ENCODE peak calls at places on chromosomes 1 and 21, in five cellular contexts. W is stimulated activated CD4-positive, alpha-beta T cell treated with anti-CD3 and anti-CD28 coated beads, Interleukin-1b, Interleukin-23, amount 100 ng/mL, for 24 hours; V is HCEC 1CT; X is MM.1S; L is kidney glomerular epithelial cell. Z is an unnamed sample.

GRCh38 chr1:2612591-2613365 is 20.0 kb downstream of the MMEL1 start:
- DNase-seq in L (no peak), W (no peak), V (no peak), X (no peak), Z (no peak)

GRCh38 chr1:44822981-44823451 is 14.7 kb downstream of the BTBD19 start:
- DNase-seq in X (no peak), L (no peak), W (no peak), V (no peak), Z (no peak)

GRCh38 chr1:89356658-89357400 is 7.0 kb upstream of the GBP6 start:
- DNase-seq in W (no peak), X (no peak), V (peak), L (peak), Z (peak)

GRCh38 chr1:28428990-28429520 is 59.5 kb downstream of the PHACTR4 start:
- DNase-seq in X (no peak), W (no peak), L (no peak), V (no peak), Z (no peak)

GRCh38 chr1:217106231-217106630 is 383.0 kb upstream of the ESRRG start:
- DNase-seq in V (peak), X (no peak), W (no peak), L (peak), Z (peak)

GRCh38 chr1:20366766-20367602 is 76.3 kb downstream of the VWA5B1 start:
- DNase-seq in W (no peak), V (peak), L (peak), X (no peak), Z (no peak)

GRCh38 chr21:36542312-36543101 is 62.6 kb upstream of the CLDN14 start:
- DNase-seq in W (no peak), V (no peak), X (peak), L (no peak), Z (no peak)

GRCh38 chr1:230425252-230426061 is 675 bp downstream of the PGBD5 start:
- DNase-seq in V (no peak), W (no peak), L (no peak), X (peak), Z (no peak)

GRCh38 chr1:14945132-14946010 is 208.2 kb upstream of the TMEM51 start:
- DNase-seq in X (no peak), V (peak), L (peak), W (no peak), Z (peak)

GRCh38 chr1:232594018-232594502 is 35.9 kb downstream of the SIPA1L2 start:
- DNase-seq in W (no peak), L (peak), V (no peak), X (no peak), Z (no peak)

GRCh38 chr1:158324375-158324774 is 7.0 kb downstream of the CD1B start:
- DNase-seq in X (no peak), W (no peak), V (no peak), L (no peak), Z (no peak)

GRCh38 chr1:91827094-91828006 is 58.6 kb downstream of the TGFBR3 start:
- DNase-seq in X (no peak), V (no peak), W (no peak), L (peak), Z (no peak)

GRCh38 chr1:27602510-27603319 is 1.2 kb downstream of the AHDC1 start:
- DNase-seq in W (no peak), X (peak), L (no peak), V (no peak), Z (no peak)

GRCh38 chr1:181104790-181105133 is 16.3 kb downstream of the IER5 start:
- DNase-seq in W (no peak), X (no peak), L (no peak), V (no peak), Z (no peak)

GRCh38 chr1:38817958-38818705 is 41.4 kb downstream of the RRAGC start:
- DNase-seq in L (no peak), X (peak), V (no peak), W (peak), Z (no peak)

GRCh38 chr1:67683736-67684525 is 1.1 kb upstream of the GADD45A start:
- DNase-seq in L (peak), X (no peak), V (peak), W (no peak), Z (no peak)

GRCh38 chr1:40045182-40045581 is 4.7 kb downstream of the CAP1 start:
- DNase-seq in W (no peak), X (no peak), L (no peak), V (no peak), Z (no peak)

GRCh38 chr1:5099018-5099417 is 444.6 kb downstream of the AJAP1 start:
- DNase-seq in V (no peak), L (no peak), X (no peak), W (no peak), Z (no peak)

GRCh38 chr1:170426596-170426995 is 105.4 kb upstream of the GORAB start:
- DNase-seq in V (no peak), W (no peak), L (no peak), X (no peak), Z (no peak)

GRCh38 chr1:245448858-245449534 is 294.2 kb downstream of the KIF26B start:
- DNase-seq in W (no peak), V (no peak), X (no peak), L (no peak), Z (no peak)

GRCh38 chr1:156510709-156511108 is 10.1 kb upstream of the MEF2D start:
- DNase-seq in L (no peak), W (no peak), X (peak), V (peak), Z (no peak)

GRCh38 chr1:4801192-4801924 is 146.9 kb downstream of the AJAP1 start:
- DNase-seq in V (no peak), X (no peak), L (no peak), W (no peak), Z (no peak)

GRCh38 chr1:231625975-231626534 is 535 bp upstream of the DISC1 start:
- DNase-seq in L (no peak), V (no peak), X (peak), W (no peak), Z (no peak)

GRCh38 chr1:156746716-156747631 is 4.5 kb downstream of the HDGF start:
- DNase-seq in V (peak), W (no peak), L (peak), X (no peak), Z (peak)

GRCh38 chr1:171226757-171227370 is 21.4 kb upstream of the FMO1 start:
- DNase-seq in L (peak), W (no peak), V (peak), X (peak), Z (peak)

GRCh38 chr1:6770727-6771567 is 14.3 kb upstream of the CAMTA1 start:
- DNase-seq in L (peak), W (no peak), V (peak), X (no peak), Z (peak)

GRCh38 chr1:205301220-205301821 is 20.2 kb downstream of the NUAK2 start:
- DNase-seq in X (peak), V (peak), W (no peak), L (peak), Z (peak)